ENCODE peak calls at places on chromosome 12, in four cellular contexts. One of them, this sample, is unnamed.

GRCh38 chr12:47743311-47743860 is 15.3 kb downstream of the RAPGEF3 start:
- DNase-seq in lower leg skin: no peak
- DNase-seq in A549: no peak
- DNase-seq in AG04449: no peak
- DNase-seq in this sample: no peak

GRCh38 chr12:80017261-80017870 is 82.0 kb upstream of the OTOGL start:
- DNase-seq in A549: no peak
- DNase-seq in AG04449: no peak
- DNase-seq in lower leg skin: no peak
- DNase-seq in this sample: no peak

GRCh38 chr12:129868566-129868965 is 35.3 kb downstream of the TMEM132D start:
- DNase-seq in AG04449: no peak
- DNase-seq in A549: no peak
- DNase-seq in lower leg skin: no peak
- DNase-seq in this sample: no peak

GRCh38 chr12:44574586-44574985 is 301.5 kb downstream of the NELL2 start:
- DNase-seq in lower leg skin: no peak
- DNase-seq in A549: no peak
- DNase-seq in AG04449: no peak
- DNase-seq in this sample: no peak

GRCh38 chr12:12398026-12398859 is 41.4 kb downstream of the BORCS5 start:
- DNase-seq in lower leg skin: no peak
- DNase-seq in A549: peak
- DNase-seq in AG04449: peak
- DNase-seq in this sample: peak

GRCh38 chr12:117045175-117045997 is 53.8 kb downstream of the TESC start:
- DNase-seq in AG04449: no peak
- DNase-seq in A549: no peak
- DNase-seq in lower leg skin: no peak
- DNase-seq in this sample: no peak

GRCh38 chr12:29744365-29744764 is 39.4 kb downstream of the TMTC1 start:
- DNase-seq in lower leg skin: no peak
- DNase-seq in AG04449: no peak
- DNase-seq in A549: no peak
- DNase-seq in this sample: no peak

GRCh38 chr12:57735952-57736742 is 2.4 kb downstream of the AGAP2 start:
- DNase-seq in lower leg skin: no peak
- DNase-seq in A549: peak
- DNase-seq in AG04449: no peak
- DNase-seq in this sample: no peak

GRCh38 chr12:108729612-108730336 is 1.5 kb downstream of the CORO1C start:
- DNase-seq in A549: no peak
- DNase-seq in lower leg skin: no peak
- DNase-seq in AG04449: no peak
- DNase-seq in this sample: no peak

GRCh38 chr12:45434094-45434493 is 218.2 kb downstream of the ANO6 start:
- DNase-seq in lower leg skin: no peak
- DNase-seq in A549: no peak
- DNase-seq in AG04449: no peak
- DNase-seq in this sample: no peak

GRCh38 chr12:14716848-14717444 is 20.5 kb upstream of the GUCY2C start:
- DNase-seq in AG04449: no peak
- DNase-seq in lower leg skin: no peak
- DNase-seq in A549: peak
- DNase-seq in this sample: peak

GRCh38 chr12:24803406-24804245 is 145.3 kb downstream of the BCAT1 start:
- DNase-seq in lower leg skin: no peak
- DNase-seq in A549: no peak
- DNase-seq in AG04449: no peak
- DNase-seq in this sample: no peak

GRCh38 chr12:74415633-74416032 is 122.0 kb upstream of the ATXN7L3B start:
- DNase-seq in A549: peak
- DNase-seq in lower leg skin: no peak
- DNase-seq in AG04449: no peak
- DNase-seq in this sample: no peak
- TF ChIP-seq CTCF in A549: peak
- TF ChIP-seq CTCF in lower leg skin: no peak
- TF ChIP-seq CTCF in AG04449: peak
- TF ChIP-seq CTCF in this sample: peak

DNA sequence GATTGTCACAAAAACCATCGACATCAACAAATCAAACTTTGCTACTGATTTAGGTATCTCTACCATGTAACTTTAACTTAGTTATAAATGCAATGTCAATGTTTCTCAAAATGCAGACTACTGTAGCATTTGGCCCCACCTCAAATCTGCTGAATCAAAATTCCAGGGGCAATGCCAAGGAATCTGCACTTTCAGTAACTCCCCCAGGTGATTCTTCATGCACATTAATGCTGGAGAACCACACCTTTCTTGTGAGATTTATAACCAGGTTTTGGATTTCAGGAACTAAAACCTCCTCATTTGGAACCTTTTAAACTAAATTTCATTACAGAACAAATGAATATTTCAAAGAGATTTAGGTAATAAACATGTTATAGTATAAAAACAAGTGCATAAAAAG is 4.9 kb downstream of the ATP2B1 start:
- DNase-seq in AG04449: no peak
- DNase-seq in lower leg skin: no peak
- DNase-seq in A549: no peak
- DNase-seq in this sample: no peak
- H3K4me3 ChIP-seq in AG04449: no peak
- H3K4me3 ChIP-seq in lower leg skin: no peak
- H3K4me3 ChIP-seq in A549: no peak
- H3K4me3 ChIP-seq in this sample: no peak

DNA sequence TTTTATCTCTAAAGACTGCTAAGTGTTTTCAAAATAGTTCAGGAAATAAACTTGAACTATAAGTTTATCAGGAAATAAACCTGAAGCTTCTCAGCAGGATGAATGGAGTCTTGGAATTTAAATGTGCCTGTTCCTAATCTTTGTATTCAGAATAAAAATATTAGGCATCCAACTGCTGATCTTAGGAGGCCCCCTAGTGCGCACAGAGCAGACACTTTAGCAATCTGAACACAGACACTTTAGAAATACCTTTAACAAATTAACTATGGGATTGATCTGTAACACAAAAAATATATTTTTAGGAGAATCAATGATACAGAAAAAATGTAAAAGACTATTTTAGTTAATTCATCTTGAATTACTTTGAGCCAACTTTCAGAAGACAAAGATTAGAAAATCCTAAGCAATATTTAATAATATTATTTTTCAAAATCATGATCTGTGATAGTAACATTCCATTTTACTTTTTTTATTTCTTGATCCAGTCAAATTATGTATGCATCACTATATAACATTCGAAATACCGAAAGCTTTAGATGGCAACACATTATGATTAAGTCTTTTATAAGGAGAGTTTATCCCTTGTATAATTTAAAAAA is 80.9 kb downstream of the SLC41A2 start:
- DNase-seq in AG04449: peak
- DNase-seq in lower leg skin: no peak
- DNase-seq in A549: peak
- DNase-seq in this sample: peak
- TF ChIP-seq CTCF in AG04449: peak
- TF ChIP-seq CTCF in lower leg skin: no peak
- TF ChIP-seq CTCF in A549: peak
- TF ChIP-seq CTCF in this sample: peak

GRCh38 chr12:53749986-53750811 is 1.6 kb downstream of the CISTR start:
- DNase-seq in AG04449: no peak
- DNase-seq in A549: no peak
- DNase-seq in lower leg skin: no peak
- DNase-seq in this sample: no peak
- H3K4me3 ChIP-seq in AG04449: no peak
- H3K4me3 ChIP-seq in A549: no peak
- H3K4me3 ChIP-seq in lower leg skin: no peak
- H3K4me3 ChIP-seq in this sample: no peak